ENCODE peak calls at places on chromosomes 4 and X, in four cellular contexts. N, Z, G and Q are unnamed samples.

GRCh38 chr4:186727977-186728519 is 4.4 kb upstream of the FAT1 start:
- DNase-seq in N (no peak), Z (no peak), G (peak), Q (no peak)

GRCh38 chr4:158621729-158622128 is 50.0 kb downstream of the C4orf46 start:
- DNase-seq in N (no peak), Z (no peak), G (no peak), Q (no peak)

GRCh38 chr4:73064536-73064935 is 5.0 kb downstream of the COX18 start:
- DNase-seq in N (no peak), Z (no peak), G (no peak), Q (no peak)

GRCh38 chr4:132123870-132124623 is 1025.0 kb upstream of the PCDH10 start:
- DNase-seq in N (no peak), Z (no peak), G (no peak), Q (no peak)

GRCh38 chr4:57465321-57466056 is 355.3 kb upstream of the IGFBP7 start:
- DNase-seq in N (no peak), Z (no peak), G (no peak), Q (no peak)

GRCh38 chr4:78581626-78582025 is 30.1 kb downstream of the ANXA3 start:
- DNase-seq in N (peak), Z (no peak), G (no peak), Q (no peak)

GRCh38 chr4:29722253-29722652 is 997.9 kb upstream of the PCDH7 start:
- DNase-seq in N (no peak), Z (no peak), G (no peak), Q (no peak)

GRCh38 chr4:77922158-77923094 is 59.8 kb downstream of the MRPL1 start:
- DNase-seq in N (no peak), Z (no peak), G (peak), Q (no peak)

GRCh38 chr4:55355555-55355954 is 9.5 kb downstream of the SRD5A3 start:
- DNase-seq in N (no peak), Z (no peak), G (no peak), Q (no peak)

DNA sequence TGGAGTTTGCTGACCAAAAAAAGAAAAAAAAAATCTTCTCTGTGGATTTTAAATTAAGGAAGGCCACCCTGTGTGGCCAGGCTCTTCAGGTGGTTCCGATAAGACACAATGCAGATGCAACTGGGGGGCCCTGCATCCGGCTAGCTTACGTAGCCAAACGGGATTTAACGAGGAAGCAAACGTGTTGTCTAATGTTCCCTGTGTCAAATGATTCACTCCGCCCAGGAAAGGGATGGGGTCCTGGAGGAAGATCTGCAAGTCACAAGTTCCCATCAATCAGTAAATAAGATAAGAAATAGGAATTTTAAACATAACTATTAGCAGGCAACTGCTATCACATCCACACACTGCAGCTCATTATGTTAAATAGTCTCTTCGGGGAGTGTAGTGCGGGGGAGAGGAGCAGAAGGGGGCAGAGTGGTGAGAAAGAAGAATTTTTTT is 216.4 kb upstream of the GYPA start:
- DNase-seq in N (no peak), Z (peak), G (no peak), Q (no peak)
- H3K4me3 ChIP-seq in N (no peak), Z (no peak), G (no peak), Q (no peak)

DNA sequence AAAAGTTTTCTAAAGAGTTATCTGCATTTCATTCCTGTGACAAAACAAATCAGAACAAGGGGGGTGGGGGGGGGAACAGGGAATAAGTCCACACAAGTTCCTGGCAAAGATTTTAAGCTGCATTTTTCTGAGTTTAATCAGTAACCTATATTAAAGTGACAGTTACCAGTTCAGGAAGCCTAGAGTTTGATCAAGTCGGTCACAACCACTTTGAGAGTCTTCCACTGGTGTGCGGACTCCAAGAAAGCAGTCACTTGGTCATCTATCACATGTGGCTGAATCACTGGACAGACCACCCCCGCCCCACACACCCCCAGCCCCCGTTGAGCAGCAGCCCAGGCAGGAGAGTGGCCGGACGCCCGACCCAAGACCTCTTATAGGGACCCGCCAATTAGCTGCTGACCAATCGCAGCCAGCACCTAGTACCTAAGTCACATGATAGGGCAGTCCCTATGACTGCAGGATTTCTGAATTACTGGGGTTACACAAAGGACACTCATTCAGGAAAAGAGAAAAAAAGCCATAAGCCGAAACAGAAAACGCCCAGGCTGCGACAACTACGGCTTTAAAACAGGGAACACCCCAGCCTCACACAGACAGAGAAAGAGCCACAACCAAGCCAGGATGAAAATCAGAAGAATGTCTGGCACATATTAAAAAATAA is 569.4 kb upstream of the DIPK2B start:
- DNase-seq in N (peak), Z (peak), G (peak), Q (peak)
- H3K27ac ChIP-seq in N (peak), Z (peak), G (peak), Q (peak)

GRCh38 chr4:54228563-54229501 is at the start of gene PDGFRA:
- DNase-seq in N (peak), Z (peak), G (peak), Q (peak)

GRCh38 chr4:54231419-54232150 is 2.5 kb downstream of the PDGFRA start:
- DNase-seq in N (peak), Z (peak), G (peak), Q (peak)

GRCh38 chr4:54228064-54228527 is 997 bp upstream of the PDGFRA start:
- DNase-seq in N (peak), Z (peak), G (peak), Q (peak)

GRCh38 chr4:54230479-54231418 is 1.7 kb downstream of the PDGFRA start:
- DNase-seq in N (peak), Z (peak), G (peak), Q (peak)

GRCh38 chr4:54229631-54230478 is 762 bp downstream of the PDGFRA start:
- DNase-seq in N (peak), Z (peak), G (peak), Q (no peak)
- H3K4me3 ChIP-seq in N (peak), Z (peak), G (peak), Q (peak)

GRCh38 chr4:37632836-37633235 is 53.3 kb downstream of the RELL1 start:
- DNase-seq in N (no peak), Z (no peak), G (no peak), Q (no peak)

GRCh38 chr4:37628977-37629609 is 57.1 kb downstream of the RELL1 start:
- DNase-seq in N (no peak), Z (peak), G (peak), Q (peak)

GRCh38 chr4:37634180-37634579 is 52.0 kb downstream of the RELL1 start:
- DNase-seq in N (no peak), Z (no peak), G (no peak), Q (no peak)

GRCh38 chr4:37629713-37630112 is 56.5 kb downstream of the RELL1 start:
- DNase-seq in N (no peak), Z (no peak), G (no peak), Q (no peak)

DNA sequence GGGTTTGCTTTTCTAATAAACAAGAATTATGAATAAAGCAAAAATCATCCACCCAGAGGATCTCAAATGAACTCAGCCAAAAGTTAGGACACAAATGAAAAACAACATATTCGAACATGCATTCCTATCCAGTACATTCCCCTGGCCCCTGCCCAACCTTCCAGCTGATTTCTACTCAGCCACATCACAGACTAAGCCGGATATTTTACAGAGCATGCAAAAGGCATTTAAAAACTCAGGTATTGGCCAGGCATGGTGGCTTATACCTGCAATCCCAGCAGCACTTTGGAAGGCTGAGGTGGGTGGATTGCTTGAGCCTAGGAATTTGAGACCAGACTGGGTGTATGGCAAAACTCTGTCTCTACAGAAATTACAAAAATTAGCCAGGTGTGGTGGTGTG is 54.6 kb downstream of the RELL1 start:
- DNase-seq in N (no peak), Z (peak), G (peak), Q (peak)
- H3K27ac ChIP-seq in N (no peak), Z (no peak), G (no peak), Q (no peak)